ENCODE peak calls at places on chromosomes 1 and 21, in five cellular contexts. V is sigmoid colon; L is pancreas; W is OCI-LY7; A is naive thymus-derived CD4-positive, alpha-beta T cell. K is an unnamed sample. For H3K9me3 and H3K4me1, the result is how much of the 10 kb centered on the place peaks cover.

GRCh38 chr1:52955129-52955970 is 28.3 kb downstream of the SCP2 start:
- DNase-seq in L (no peak), W (no peak), V (no peak), A (no peak), K (peak)

GRCh38 chr21:35053356-35054096 is 4.4 kb upstream of the RUNX1 start:
- DNase-seq in V (peak), A (no peak), W (no peak), L (no peak), K (no peak)

GRCh38 chr1:24586970-24587820 is 31.3 kb downstream of the NCMAP start:
- DNase-seq in L (peak), A (peak), V (no peak), W (peak), K (peak)

GRCh38 chr1:53349968-53350852 is 22.3 kb upstream of the LRP8 start:
- DNase-seq in A (no peak), W (no peak), L (no peak), V (no peak), K (no peak)

GRCh38 chr1:239616686-239617085 is 230.3 kb downstream of the CHRM3 start:
- DNase-seq in V (no peak), L (no peak), A (no peak), W (no peak), K (no peak)

GRCh38 chr1:87344231-87344630 is 15.6 kb downstream of the LMO4 start:
- DNase-seq in A (no peak), W (no peak), V (no peak), L (no peak), K (no peak)

GRCh38 chr1:9112961-9113880 is 15.7 kb downstream of the GPR157 start:
- DNase-seq in V (peak), L (no peak), A (no peak), W (no peak), K (no peak)

GRCh38 chr1:7171574-7171973 is 386.3 kb downstream of the CAMTA1 start:
- DNase-seq in V (no peak), W (no peak), L (no peak), A (no peak), K (no peak)

GRCh38 chr1:240314845-240315746 is 223.4 kb downstream of the FMN2 start:
- DNase-seq in L (no peak), V (no peak), A (no peak), W (no peak), K (no peak)

GRCh38 chr21:42381347-42381984 is 14.4 kb downstream of the TMPRSS3 start:
- DNase-seq in W (peak), V (no peak), A (peak), L (peak), K (peak)

GRCh38 chr1:117128323-117129079 is 7.0 kb upstream of the TRIM45 start:
- DNase-seq in V (no peak), L (no peak), W (peak), A (peak), K (peak)

GRCh38 chr1:168512864-168513595 is 30.8 kb downstream of the XCL2 start:
- DNase-seq in W (no peak), L (no peak), A (peak), V (no peak), K (no peak)

GRCh38 chr1:203792491-203792890 is 2.9 kb upstream of the ZBED6 start:
- DNase-seq in L (no peak), W (no peak), A (no peak), V (no peak), K (no peak)

GRCh38 chr1:55309786-55310516 is 94.8 kb upstream of the USP24 start:
- DNase-seq in V (no peak), L (no peak), W (no peak), A (no peak), K (no peak)

GRCh38 chr1:92759361-92759760 is 25.5 kb downstream of the EVI5 start:
- DNase-seq in A (no peak), V (no peak), L (no peak), W (no peak), K (no peak)

GRCh38 chr21:43712268-43712942 is 6.5 kb upstream of the PDXK start:
- DNase-seq in V (no peak), A (no peak), W (no peak), L (peak), K (no peak)

GRCh38 chr1:28887835-28888682 is 26.3 kb upstream of the EPB41 start:
- DNase-seq in A (no peak), W (peak), V (peak), L (peak), K (peak)

GRCh38 chr1:204915856-204916485 is 45.3 kb downstream of the NFASC start:
- DNase-seq in V (peak), W (no peak), A (no peak), L (no peak), K (no peak)

GRCh38 chr1:26177182-26177684 is at the start of gene CNKSR1:
- DNase-seq in L (peak), A (no peak), W (no peak), V (no peak), K (no peak)

GRCh38 chr1:23699280-23700179 is 7.9 kb downstream of the RPL11 start:
- DNase-seq in V (no peak), W (no peak), A (no peak), L (no peak), K (no peak)

GRCh38 chr1:3678361-3679097 is 26.2 kb downstream of the TP73 start:
- DNase-seq in L (no peak), A (no peak), V (no peak), W (peak), K (peak)

GRCh38 chr1:3032970-3033794 is 11.9 kb downstream of the ACTRT2 start:
- DNase-seq in V (peak), W (no peak), A (peak), L (no peak), K (no peak)

GRCh38 chr1:201013031-201013485 is 10.5 kb downstream of the KIF21B start:
- DNase-seq in L (no peak), A (no peak), W (no peak), V (no peak), K (no peak)

GRCh38 chr1:78003070-78003751 is 1.5 kb upstream of the DNAJB4 start:
- DNase-seq in V (no peak), W (peak), L (no peak), A (no peak), K (peak)

GRCh38 chr1:47986741-47987140 is 10.4 kb downstream of the TRABD2B start:
- DNase-seq in L (peak), V (no peak), W (no peak), A (no peak), K (peak)

GRCh38 chr21:20618878-20619277 is 379.3 kb upstream of the NCAM2 start:
- DNase-seq in W (no peak), L (no peak), A (no peak), V (no peak), K (no peak)

GRCh38 chr1:32900956-32901822 is at the start of gene TMEM54:
- DNase-seq in A (no peak), W (peak), V (peak), L (peak), K (no peak)

GRCh38 chr1:90719321-90720136 is 2.4 kb upstream of the BARHL2 start:
- DNase-seq in L (no peak), W (no peak), V (no peak), A (no peak), K (peak)

GRCh38 chr1:220291575-220291974 is 19.3 kb upstream of the RAB3GAP2 start:
- DNase-seq in L (no peak), A (no peak), V (no peak), W (no peak), K (no peak)

GRCh38 chr1:116125761-116126160 is 14.6 kb downstream of the MAB21L3 start:
- DNase-seq in V (no peak), W (no peak), L (no peak), A (no peak), K (no peak)

GRCh38 chr1:159591981-159592380 is 4.4 kb downstream of the APCS start:
- DNase-seq in V (no peak), A (no peak), W (no peak), L (no peak), K (no peak)

GRCh38 chr1:149844650-149845255 is 54.6 kb upstream of the BOLA1 start:
- DNase-seq in L (peak), W (peak), A (no peak), V (no peak), K (no peak)

GRCh38 chr21:41616063-41616591 is 108.2 kb upstream of the TMPRSS2 start:
- DNase-seq in W (no peak), A (no peak), L (no peak), V (peak), K (no peak)

GRCh38 chr1:173095632-173096031 is 44.9 kb upstream of the TNFSF18 start:
- DNase-seq in L (no peak), A (no peak), W (no peak), V (no peak), K (no peak)

GRCh38 chr1:156102634-156103511 is 11.6 kb upstream of the LMNA start:
- DNase-seq in V (peak), L (no peak), W (no peak), A (no peak), K (no peak)

GRCh38 chr21:25578070-25578961 is 29.0 kb downstream of the MRPL39 start:
- DNase-seq in W (no peak), L (no peak), V (no peak), A (no peak), K (no peak)

DNA sequence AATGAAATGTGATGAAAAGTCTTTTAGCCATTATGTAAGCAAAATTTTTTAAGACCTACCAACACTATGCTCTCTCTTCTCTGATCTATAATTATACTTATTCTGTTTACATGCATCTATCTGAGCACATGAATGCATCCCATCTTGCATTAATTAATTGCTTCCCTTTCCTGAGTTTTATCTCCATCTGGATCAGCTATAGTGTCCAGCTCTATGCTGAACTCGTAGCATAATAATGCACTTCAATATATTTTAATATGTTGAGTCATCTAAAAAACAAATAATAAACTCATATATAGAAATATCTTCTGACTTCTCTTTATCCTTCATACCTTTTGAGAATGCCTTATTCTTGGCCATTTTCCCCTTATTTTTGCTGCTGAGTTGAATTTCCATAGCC is 1097.8 kb downstream of the TTLL7 start:
- DNase-seq in A (no peak), L (no peak), W (no peak), V (no peak), K (no peak)
- H3K9me3 ChIP-seq in A (under half), L (under half), W (under half), V (under half), K (under half)

DNA sequence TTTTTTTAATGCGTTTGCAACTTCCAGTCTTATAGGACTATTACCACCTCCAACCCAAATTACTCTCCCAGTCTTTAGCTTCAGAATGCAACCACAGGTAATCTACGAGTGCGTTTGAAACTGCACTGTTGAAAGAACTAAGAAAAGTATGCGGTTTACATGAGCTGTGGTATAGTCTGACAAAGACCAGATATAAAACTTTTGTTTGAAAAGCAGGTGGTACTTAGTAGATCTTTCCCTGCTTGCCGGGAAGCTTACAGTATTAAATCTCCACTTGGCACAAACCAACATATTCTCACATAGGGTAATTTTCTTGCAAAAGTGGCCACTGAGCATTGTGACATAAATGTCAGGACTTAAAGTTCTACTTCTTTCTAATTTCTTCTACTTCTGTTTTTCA is 8.4 kb downstream of the RGS2 start:
- DNase-seq in W (no peak), A (no peak), L (no peak), V (no peak), K (no peak)
- H3K4me1 ChIP-seq in W (under half), A (under half), L (under half), V (under half), K (under half)

DNA sequence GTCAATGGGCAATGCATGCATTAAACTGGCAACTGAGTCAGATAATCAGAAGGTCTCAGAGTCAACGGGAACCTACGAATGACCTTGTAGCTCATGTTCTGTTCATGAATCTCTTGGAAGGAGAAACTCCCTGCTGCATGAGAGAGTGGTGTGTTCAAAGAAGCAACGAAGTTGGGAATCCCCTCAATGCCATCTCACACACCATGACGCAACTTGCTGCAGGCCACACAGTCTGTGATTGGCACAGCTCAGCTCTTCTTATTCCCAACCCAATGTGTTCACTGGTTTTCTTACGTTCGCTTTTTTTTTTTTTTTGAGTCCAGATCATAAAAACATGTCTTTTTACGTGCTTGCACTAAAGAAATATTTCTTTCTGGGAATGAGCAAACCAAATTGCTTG is 53.5 kb upstream of the PRDM2 start:
- DNase-seq in A (no peak), V (no peak), W (no peak), L (no peak), K (no peak)
- H3K9me3 ChIP-seq in A (under half), V (under half), W (under half), L (under half), K (under half)

DNA sequence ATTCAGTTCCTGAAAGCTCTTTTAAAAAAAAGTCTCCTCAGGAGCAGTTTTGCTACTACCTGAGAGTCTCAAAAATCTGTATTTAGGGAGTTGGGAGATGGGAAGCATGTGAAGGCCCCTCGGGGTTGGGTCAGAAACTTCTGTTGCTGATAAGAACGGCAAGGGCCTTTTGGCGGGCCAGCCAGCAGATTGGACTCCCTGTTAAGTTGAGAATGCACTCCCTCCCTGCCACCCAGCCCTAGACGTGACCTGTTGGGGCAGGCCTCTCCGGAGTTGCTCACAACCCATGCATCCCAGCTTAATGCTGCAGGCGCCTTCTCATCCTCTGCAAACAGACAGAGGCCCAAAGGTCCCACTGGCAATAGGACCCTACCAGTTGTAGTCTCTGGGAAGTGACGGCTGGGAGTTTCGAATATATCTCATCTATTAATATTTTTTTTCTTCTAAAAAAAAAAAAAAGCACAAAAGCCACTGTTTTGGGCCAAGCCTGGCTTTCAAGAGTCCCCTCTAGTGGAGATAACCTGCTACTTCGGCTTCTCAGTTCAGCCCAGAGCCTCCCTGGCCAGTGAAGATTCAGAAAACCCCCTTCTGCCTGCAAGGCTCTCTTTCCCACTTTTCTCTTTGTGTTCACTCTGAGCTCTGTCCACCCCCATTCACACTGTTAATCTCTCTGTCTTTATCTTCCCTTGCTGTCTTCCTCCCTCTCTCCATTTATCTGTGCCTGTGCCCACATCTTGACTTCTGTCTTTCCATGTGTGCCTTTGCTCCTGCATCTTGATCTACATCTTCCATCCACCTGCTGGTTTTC is 5.3 kb downstream of the PLXNA2 start:
- DNase-seq in A (no peak), V (no peak), W (peak), L (no peak), K (peak)
- H3K4me1 ChIP-seq in A (under half), V (half or more), W (under half), L (half or more), K (under half)

GRCh38 chr1:44885406-44885805 is 42.4 kb upstream of the PTCH2 start:
- DNase-seq in W (no peak), V (no peak), A (no peak), L (no peak), K (no peak)
- H3K9me3 ChIP-seq in W (half or more), V (under half), A (under half), L (under half), K (under half)

DNA sequence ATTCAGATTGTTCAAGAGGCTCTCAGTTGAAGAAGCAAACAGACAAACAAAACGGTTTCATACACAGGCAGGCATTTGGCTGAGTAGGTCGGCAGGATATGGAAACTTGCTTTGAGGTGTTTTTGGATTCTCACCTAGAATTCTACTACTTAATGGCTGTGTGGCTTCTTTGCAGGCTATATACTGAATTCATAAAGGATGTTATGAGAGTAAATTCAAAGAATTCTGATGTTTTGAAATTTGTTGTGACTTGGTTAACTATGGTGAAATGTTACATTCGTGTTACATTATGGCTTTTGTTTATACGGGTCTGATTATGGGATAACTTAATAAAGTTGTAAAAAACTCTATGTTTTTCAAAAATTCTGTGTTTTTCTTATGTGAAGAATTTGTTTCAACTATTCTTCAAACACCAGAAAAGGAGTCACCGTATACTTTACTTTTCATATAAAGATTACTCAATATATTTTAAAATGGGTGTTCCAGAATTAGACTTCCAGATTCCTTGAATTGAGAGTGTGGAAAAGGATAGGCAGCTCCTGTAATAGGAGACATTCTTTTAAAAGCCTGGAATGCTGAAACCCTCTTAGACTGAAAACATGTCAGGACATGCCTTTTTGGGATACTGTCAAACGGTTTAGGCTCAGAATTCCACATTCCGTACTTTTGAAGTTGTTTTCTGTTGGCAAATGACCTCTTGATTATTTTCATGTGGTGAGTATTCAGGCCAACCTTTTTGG is 8.2 kb upstream of the IRF2BP2 start:
- DNase-seq in V (no peak), W (no peak), A (no peak), L (no peak), K (no peak)
- H3K4me1 ChIP-seq in V (under half), W (under half), A (under half), L (half or more), K (under half)

GRCh38 chr21:46093668-46094400 is 4.1 kb upstream of the COL6A2 start:
- DNase-seq in A (no peak), W (no peak), L (no peak), V (peak), K (no peak)

GRCh38 chr21:46092026-46092764 is 5.7 kb upstream of the COL6A2 start:
- DNase-seq in W (no peak), L (no peak), V (peak), A (no peak), K (no peak)

GRCh38 chr21:46092811-46093667 is 4.9 kb upstream of the COL6A2 start:
- DNase-seq in W (no peak), A (no peak), V (peak), L (no peak), K (no peak)

GRCh38 chr21:46091118-46091517 is 6.8 kb upstream of the COL6A2 start:
- DNase-seq in V (peak), L (no peak), W (no peak), A (no peak), K (no peak)

DNA sequence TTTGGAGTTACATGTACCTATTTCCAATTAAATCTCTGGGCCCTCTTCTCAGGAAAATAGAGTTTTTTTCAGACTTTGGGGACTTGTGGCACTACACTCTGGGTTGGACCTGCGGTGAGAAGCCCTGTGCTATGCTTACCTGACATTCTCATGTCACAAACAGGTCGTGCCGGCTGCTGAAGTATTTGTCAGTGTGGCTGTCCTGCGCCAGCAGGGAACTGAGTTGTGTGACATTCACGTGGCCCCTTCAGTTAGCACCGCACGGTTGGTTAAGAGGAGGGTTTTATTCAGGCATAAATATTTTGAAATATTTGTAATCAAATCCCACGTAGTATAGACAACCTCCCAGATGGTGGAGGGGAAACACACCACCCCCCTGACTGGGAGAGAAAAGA is 6.3 kb upstream of the COL6A2 start:
- DNase-seq in A (no peak), L (no peak), W (no peak), V (peak), K (no peak)
- H3K9me3 ChIP-seq in A (under half), L (under half), W (under half), V (under half), K (under half)

GRCh38 chr1:163540727-163541126 is 219.0 kb downstream of the NUF2 start:
- DNase-seq in L (no peak), W (no peak), A (no peak), V (no peak), K (no peak)

GRCh38 chr1:163538682-163539081 is 216.9 kb downstream of the NUF2 start:
- DNase-seq in L (no peak), A (no peak), W (no peak), V (no peak), K (no peak)

GRCh38 chr1:163544441-163544840 is 222.7 kb downstream of the NUF2 start:
- DNase-seq in L (no peak), A (no peak), W (no peak), V (no peak), K (no peak)
- H3K4me1 ChIP-seq in L (under half), A (under half), W (under half), V (under half), K (under half)